ENCODE peak calls at places on chromosomes 12 and 14, in seven cellular contexts. K is heart left ventricle, R is gastrocnemius medialis, Q is pancreas, G is adrenal gland, O is heart right ventricle, T is stomach. V is an unnamed sample. For H3K27me3, the result is how much of the 10 kb centered on the place peaks cover.

GRCh38 chr14:89178376-89178775 is 238.7 kb downstream of the FOXN3 start:
- DNase-seq in Q (no peak), G (no peak), O (no peak), T (no peak), R (no peak), K (no peak), V (no peak)

GRCh38 chr12:81077686-81078441 is at the start of gene ACSS3:
- DNase-seq in T (peak), K (peak), R (peak), G (peak), O (peak), Q (peak), V (no peak)

GRCh38 chr12:25904442-25904841 is 54.0 kb upstream of the RASSF8 start:
- DNase-seq in Q (no peak), T (no peak), G (no peak), R (no peak), O (no peak), K (no peak), V (no peak)

GRCh38 chr12:57666897-57667296 is 27.0 kb upstream of the OS9 start:
- DNase-seq in K (no peak), G (no peak), R (no peak), O (no peak), Q (no peak), T (no peak), V (no peak)

GRCh38 chr12:107207931-107208515 is 114.7 kb upstream of the CRY1 start:
- DNase-seq in O (no peak), K (no peak), G (no peak), R (no peak), Q (no peak), T (no peak), V (no peak)

GRCh38 chr12:109732321-109733305 is 19.0 kb downstream of the FAM222A start:
- DNase-seq in O (no peak), K (peak), R (peak), Q (peak), G (peak), T (peak), V (no peak)

GRCh38 chr12:77830952-77831351 is 258 bp downstream of the NAV3 start:
- DNase-seq in R (no peak), T (no peak), K (no peak), G (no peak), Q (no peak), O (no peak), V (no peak)

GRCh38 chr12:31482816-31483215 is 108.1 kb downstream of the DENND5B start:
- DNase-seq in T (no peak), G (no peak), K (no peak), O (no peak), Q (no peak), R (no peak), V (no peak)

GRCh38 chr14:72613196-72613974 is 280.5 kb downstream of the DPF3 start:
- DNase-seq in T (peak), G (peak), O (peak), K (peak), Q (peak), R (peak), V (no peak)

GRCh38 chr14:53780156-53780555 is 176.5 kb downstream of the BMP4 start:
- DNase-seq in O (no peak), T (no peak), Q (no peak), K (no peak), R (no peak), G (no peak), V (no peak)

GRCh38 chr14:104664588-104664987 is 24.8 kb upstream of the INF2 start:
- DNase-seq in Q (no peak), G (no peak), O (no peak), R (no peak), T (no peak), K (no peak), V (no peak)

GRCh38 chr12:95412826-95413311 is 61.1 kb upstream of the METAP2 start:
- DNase-seq in O (no peak), T (no peak), R (no peak), K (no peak), Q (no peak), G (no peak), V (no peak)

GRCh38 chr12:108837680-108838079 is 19.7 kb downstream of the SSH1 start:
- DNase-seq in K (no peak), Q (no peak), T (no peak), R (no peak), O (no peak), G (no peak), V (no peak)

GRCh38 chr12:102946042-102946441 is 11.4 kb upstream of the ASCL1 start:
- DNase-seq in O (no peak), G (no peak), Q (no peak), T (no peak), R (no peak), K (no peak), V (no peak)

GRCh38 chr12:82225871-82226270 is 132.3 kb downstream of the CCDC59 start:
- DNase-seq in K (no peak), T (no peak), R (no peak), O (no peak), Q (no peak), G (no peak), V (no peak)

GRCh38 chr12:115354007-115354452 is 670.1 kb upstream of the TBX3 start:
- DNase-seq in T (peak), Q (no peak), O (peak), R (peak), G (peak), K (peak), V (no peak)

GRCh38 chr12:47773858-47774580 is 981 bp downstream of the SLC48A1 start:
- DNase-seq in R (no peak), Q (peak), T (no peak), O (no peak), G (no peak), K (no peak), V (no peak)

GRCh38 chr12:62738105-62738504 is 196.8 kb downstream of the PPM1H start:
- DNase-seq in T (no peak), G (no peak), O (no peak), K (no peak), Q (no peak), R (no peak), V (no peak)

GRCh38 chr12:2312156-2312555 is 259.4 kb downstream of the CACNA1C start:
- DNase-seq in K (no peak), O (no peak), T (no peak), R (no peak), Q (no peak), G (no peak), V (no peak)

GRCh38 chr14:106051790-106052189 is 525.4 kb downstream of the TMEM121 start:
- DNase-seq in R (no peak), K (no peak), O (no peak), G (no peak), T (no peak), Q (no peak), V (no peak)

GRCh38 chr14:30994681-30995620 is 30.5 kb upstream of the AP4S1 start:
- DNase-seq in T (no peak), Q (no peak), K (no peak), R (no peak), O (no peak), G (no peak), V (no peak)

GRCh38 chr12:57240069-57240921 is 10.7 kb downstream of the STAC3 start:
- DNase-seq in T (peak), R (peak), G (no peak), K (no peak), Q (peak), O (no peak), V (peak)

GRCh38 chr12:122979908-122980191 is 631 bp upstream of the ARL6IP4 start:
- DNase-seq in G (no peak), O (no peak), T (no peak), R (no peak), K (no peak), Q (no peak), V (no peak)

GRCh38 chr12:105725054-105725453 is 394.6 kb downstream of the C12orf75 start:
- DNase-seq in G (no peak), K (no peak), T (no peak), O (no peak), R (no peak), Q (no peak), V (no peak)

DNA sequence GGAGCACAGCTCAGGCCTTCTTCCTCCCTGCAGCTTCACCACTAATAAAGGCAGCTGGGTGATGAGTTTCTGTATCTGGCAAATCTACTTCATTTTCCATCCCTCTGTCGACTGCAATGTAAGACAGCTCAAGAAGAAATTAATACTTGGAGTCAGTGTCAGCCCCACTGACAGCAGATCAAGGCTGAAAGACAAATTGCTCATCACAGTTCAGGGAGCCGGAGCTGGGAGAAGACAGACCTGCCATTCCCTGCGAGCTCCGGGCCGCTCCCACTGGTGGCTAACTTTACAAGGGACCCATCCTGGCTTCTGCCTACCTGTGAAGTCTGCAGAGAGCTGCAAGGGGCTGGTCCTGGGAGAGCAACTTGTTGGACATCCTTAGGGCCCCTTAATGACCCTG is 49.8 kb downstream of the CCDC60 start:
- DNase-seq in G (no peak), T (no peak), O (no peak), K (no peak), Q (no peak), R (no peak), V (no peak)
- H3K27ac ChIP-seq in G (no peak), T (no peak), O (no peak), K (no peak), Q (no peak), R (no peak), V (no peak)

GRCh38 chr12:75366629-75367028 is 24.3 kb upstream of the GLIPR1L2 start:
- DNase-seq in T (no peak), O (no peak), G (no peak), Q (no peak), R (no peak), K (no peak), V (no peak)

GRCh38 chr12:75360920-75361319 is 26.4 kb downstream of the GLIPR1L1 start:
- DNase-seq in O (no peak), G (no peak), R (no peak), K (no peak), T (no peak), Q (no peak), V (no peak)

GRCh38 chr12:75361408-75361807 is 26.9 kb downstream of the GLIPR1L1 start:
- DNase-seq in R (no peak), O (no peak), K (no peak), G (no peak), Q (no peak), T (no peak), V (no peak)

GRCh38 chr12:75364918-75365317 is 26.0 kb upstream of the GLIPR1L2 start:
- DNase-seq in T (no peak), Q (no peak), R (peak), O (no peak), G (no peak), K (no peak), V (no peak)
- H3K27me3 ChIP-seq in T (under half), Q (under half), R (under half), O (under half), G (under half), K (under half), V (under half)

GRCh38 chr14:35898217-35898775 is 72.2 kb downstream of the BRMS1L start:
- DNase-seq in O (no peak), Q (no peak), R (no peak), G (no peak), T (no peak), K (no peak), V (no peak)
- TF ChIP-seq CTCF in O (no peak), Q (no peak), R (no peak), G (no peak), T (no peak), K (no peak), V (no peak)

GRCh38 chr12:93727911-93728310 is 50.7 kb downstream of the CRADD start:
- DNase-seq in G (no peak), Q (no peak), O (no peak), K (no peak), T (no peak), R (no peak), V (no peak)
- H3K27ac ChIP-seq in G (no peak), Q (no peak), O (peak), K (peak), T (peak), R (peak), V (no peak)

GRCh38 chr14:52064174-52064573 is 4.7 kb downstream of the NID2 start:
- DNase-seq in R (no peak), O (no peak), Q (no peak), K (no peak), T (no peak), G (no peak), V (no peak)

GRCh38 chr14:52068741-52069616 is at the start of gene NID2:
- DNase-seq in O (peak), Q (peak), G (peak), K (peak), R (peak), T (peak), V (no peak)

GRCh38 chr14:52069617-52070431 is 965 bp upstream of the NID2 start:
- DNase-seq in K (no peak), Q (no peak), T (no peak), G (peak), R (no peak), O (no peak), V (no peak)

GRCh38 chr14:52071675-52072074 is 2.8 kb upstream of the NID2 start:
- DNase-seq in K (no peak), T (no peak), O (no peak), Q (no peak), R (no peak), G (no peak), V (no peak)

GRCh38 chr14:52067873-52068740 is 752 bp downstream of the NID2 start:
- DNase-seq in R (no peak), T (no peak), Q (peak), G (peak), K (peak), O (peak), V (no peak)
- H3K27me3 ChIP-seq in R (under half), T (half or more), Q (under half), G (under half), K (under half), O (under half), V (under half)